ENCODE peak calls at places on chromosomes 7 and 10, in six cellular contexts. One of them, this sample, is unnamed.

GRCh38 chr7:128732521-128733277 is 6.5 kb upstream of the CALU start:
- ATAC-seq in lower lobe of right lung: no peak
- ATAC-seq in esophagus mucosa: no peak
- ATAC-seq in activated CD8-positive, alpha-beta memory T cell treated with anti-CD3 and anti-CD28 coated beads, Interleukin-2, amount 10 ng/mL, durations not matched to agents 7 days and 5 days: no peak
- ATAC-seq in Panc1: no peak
- ATAC-seq in T-cell: no peak
- ATAC-seq in this sample: peak; percentile 34

GRCh38 chr7:101740981-101741725 is 76.3 kb upstream of the CUX1 start:
- ATAC-seq in lower lobe of right lung: no peak
- ATAC-seq in esophagus mucosa: no peak
- ATAC-seq in activated CD8-positive, alpha-beta memory T cell treated with anti-CD3 and anti-CD28 coated beads, Interleukin-2, amount 10 ng/mL, durations not matched to agents 7 days and 5 days: peak; percentile 61
- ATAC-seq in Panc1: no peak
- ATAC-seq in T-cell: peak; percentile 61
- ATAC-seq in this sample: no peak

GRCh38 chr10:72802291-72803118 is 91.0 kb upstream of the OIT3 start:
- ATAC-seq in lower lobe of right lung: no peak
- ATAC-seq in esophagus mucosa: no peak
- ATAC-seq in activated CD8-positive, alpha-beta memory T cell treated with anti-CD3 and anti-CD28 coated beads, Interleukin-2, amount 10 ng/mL, durations not matched to agents 7 days and 5 days: no peak
- ATAC-seq in Panc1: no peak
- ATAC-seq in T-cell: no peak
- ATAC-seq in this sample: peak; percentile 88

GRCh38 chr7:83947260-83947659 is 247.3 kb downstream of the SEMA3A start:
- ATAC-seq in lower lobe of right lung: peak; percentile 69
- ATAC-seq in esophagus mucosa: no peak
- ATAC-seq in activated CD8-positive, alpha-beta memory T cell treated with anti-CD3 and anti-CD28 coated beads, Interleukin-2, amount 10 ng/mL, durations not matched to agents 7 days and 5 days: no peak
- ATAC-seq in Panc1: no peak
- ATAC-seq in T-cell: no peak
- ATAC-seq in this sample: peak; percentile 83

GRCh38 chr10:124688889-124689670 is 55.1 kb downstream of the FAM53B start:
- ATAC-seq in lower lobe of right lung: peak; percentile 52
- ATAC-seq in esophagus mucosa: peak; percentile 62
- ATAC-seq in activated CD8-positive, alpha-beta memory T cell treated with anti-CD3 and anti-CD28 coated beads, Interleukin-2, amount 10 ng/mL, durations not matched to agents 7 days and 5 days: peak; percentile 95
- ATAC-seq in Panc1: no peak
- ATAC-seq in T-cell: peak; percentile 80
- ATAC-seq in this sample: no peak

GRCh38 chr10:102608487-102608886 is 35.8 kb upstream of the TRIM8 start:
- ATAC-seq in lower lobe of right lung: no peak
- ATAC-seq in esophagus mucosa: no peak
- ATAC-seq in activated CD8-positive, alpha-beta memory T cell treated with anti-CD3 and anti-CD28 coated beads, Interleukin-2, amount 10 ng/mL, durations not matched to agents 7 days and 5 days: no peak
- ATAC-seq in Panc1: no peak
- ATAC-seq in T-cell: no peak
- ATAC-seq in this sample: no peak

GRCh38 chr7:107149863-107150262 is 18.9 kb upstream of the HBP1 start:
- ATAC-seq in lower lobe of right lung: no peak
- ATAC-seq in esophagus mucosa: no peak
- ATAC-seq in activated CD8-positive, alpha-beta memory T cell treated with anti-CD3 and anti-CD28 coated beads, Interleukin-2, amount 10 ng/mL, durations not matched to agents 7 days and 5 days: no peak
- ATAC-seq in Panc1: no peak
- ATAC-seq in T-cell: no peak
- ATAC-seq in this sample: no peak

GRCh38 chr7:104231054-104232046 is 23.5 kb upstream of the ORC5 start:
- ATAC-seq in lower lobe of right lung: peak; percentile 85
- ATAC-seq in esophagus mucosa: peak; percentile 63
- ATAC-seq in activated CD8-positive, alpha-beta memory T cell treated with anti-CD3 and anti-CD28 coated beads, Interleukin-2, amount 10 ng/mL, durations not matched to agents 7 days and 5 days: peak; percentile 76
- ATAC-seq in Panc1: peak; percentile 98
- ATAC-seq in T-cell: peak; percentile 63
- ATAC-seq in this sample: peak; percentile 100

GRCh38 chr10:97475936-97476594 is 22.2 kb downstream of the MMS19 start:
- ATAC-seq in lower lobe of right lung: peak; percentile 89
- ATAC-seq in esophagus mucosa: peak; percentile 71
- ATAC-seq in activated CD8-positive, alpha-beta memory T cell treated with anti-CD3 and anti-CD28 coated beads, Interleukin-2, amount 10 ng/mL, durations not matched to agents 7 days and 5 days: no peak
- ATAC-seq in Panc1: no peak
- ATAC-seq in T-cell: no peak
- ATAC-seq in this sample: no peak

GRCh38 chr7:28725045-28725630 is 233.0 kb downstream of the TRIL start:
- ATAC-seq in lower lobe of right lung: no peak
- ATAC-seq in esophagus mucosa: no peak
- ATAC-seq in activated CD8-positive, alpha-beta memory T cell treated with anti-CD3 and anti-CD28 coated beads, Interleukin-2, amount 10 ng/mL, durations not matched to agents 7 days and 5 days: no peak
- ATAC-seq in Panc1: no peak
- ATAC-seq in T-cell: no peak
- ATAC-seq in this sample: no peak

GRCh38 chr10:67550042-67550441 is 146.0 kb downstream of the CTNNA3 start:
- ATAC-seq in lower lobe of right lung: no peak
- ATAC-seq in esophagus mucosa: no peak
- ATAC-seq in activated CD8-positive, alpha-beta memory T cell treated with anti-CD3 and anti-CD28 coated beads, Interleukin-2, amount 10 ng/mL, durations not matched to agents 7 days and 5 days: no peak
- ATAC-seq in Panc1: no peak
- ATAC-seq in T-cell: no peak
- ATAC-seq in this sample: no peak

GRCh38 chr10:73218466-73219191 is 28.4 kb downstream of the DNAJC9 start:
- ATAC-seq in lower lobe of right lung: no peak
- ATAC-seq in esophagus mucosa: no peak
- ATAC-seq in activated CD8-positive, alpha-beta memory T cell treated with anti-CD3 and anti-CD28 coated beads, Interleukin-2, amount 10 ng/mL, durations not matched to agents 7 days and 5 days: no peak
- ATAC-seq in Panc1: no peak
- ATAC-seq in T-cell: no peak
- ATAC-seq in this sample: peak; percentile 52

GRCh38 chr10:11931038-11931437 is 107.9 kb downstream of the PROSER2 start:
- ATAC-seq in lower lobe of right lung: peak; percentile 46
- ATAC-seq in esophagus mucosa: no peak
- ATAC-seq in activated CD8-positive, alpha-beta memory T cell treated with anti-CD3 and anti-CD28 coated beads, Interleukin-2, amount 10 ng/mL, durations not matched to agents 7 days and 5 days: no peak
- ATAC-seq in Panc1: no peak
- ATAC-seq in T-cell: no peak
- ATAC-seq in this sample: no peak

GRCh38 chr10:73073627-73074026 is 23.0 kb downstream of the P4HA1 start:
- ATAC-seq in lower lobe of right lung: no peak
- ATAC-seq in esophagus mucosa: no peak
- ATAC-seq in activated CD8-positive, alpha-beta memory T cell treated with anti-CD3 and anti-CD28 coated beads, Interleukin-2, amount 10 ng/mL, durations not matched to agents 7 days and 5 days: no peak
- ATAC-seq in Panc1: no peak
- ATAC-seq in T-cell: no peak
- ATAC-seq in this sample: no peak

GRCh38 chr7:105963038-105963667 is at the start of gene CDHR3:
- ATAC-seq in lower lobe of right lung: peak; percentile 96
- ATAC-seq in esophagus mucosa: no peak
- ATAC-seq in activated CD8-positive, alpha-beta memory T cell treated with anti-CD3 and anti-CD28 coated beads, Interleukin-2, amount 10 ng/mL, durations not matched to agents 7 days and 5 days: no peak
- ATAC-seq in Panc1: no peak
- ATAC-seq in T-cell: no peak
- ATAC-seq in this sample: no peak

GRCh38 chr7:11557627-11558026 is 274.4 kb downstream of the THSD7A start:
- ATAC-seq in lower lobe of right lung: peak; percentile 51
- ATAC-seq in esophagus mucosa: no peak
- ATAC-seq in activated CD8-positive, alpha-beta memory T cell treated with anti-CD3 and anti-CD28 coated beads, Interleukin-2, amount 10 ng/mL, durations not matched to agents 7 days and 5 days: no peak
- ATAC-seq in Panc1: no peak
- ATAC-seq in T-cell: no peak
- ATAC-seq in this sample: no peak

GRCh38 chr10:12162927-12163326 is 32.8 kb downstream of the NUDT5 start:
- ATAC-seq in lower lobe of right lung: no peak
- ATAC-seq in esophagus mucosa: no peak
- ATAC-seq in activated CD8-positive, alpha-beta memory T cell treated with anti-CD3 and anti-CD28 coated beads, Interleukin-2, amount 10 ng/mL, durations not matched to agents 7 days and 5 days: no peak
- ATAC-seq in Panc1: no peak
- ATAC-seq in T-cell: no peak
- ATAC-seq in this sample: no peak

GRCh38 chr7:63900394-63901203 is 98.0 kb upstream of the ZNF722 start:
- ATAC-seq in lower lobe of right lung: peak; percentile 100
- ATAC-seq in esophagus mucosa: peak; percentile 100
- ATAC-seq in activated CD8-positive, alpha-beta memory T cell treated with anti-CD3 and anti-CD28 coated beads, Interleukin-2, amount 10 ng/mL, durations not matched to agents 7 days and 5 days: peak; percentile 95
- ATAC-seq in Panc1: peak; percentile 96
- ATAC-seq in T-cell: peak; percentile 93
- ATAC-seq in this sample: peak; percentile 98

GRCh38 chr7:4744391-4745264 is 30.8 kb upstream of the AP5Z1 start:
- ATAC-seq in lower lobe of right lung: peak; percentile 96
- ATAC-seq in esophagus mucosa: peak; percentile 95
- ATAC-seq in activated CD8-positive, alpha-beta memory T cell treated with anti-CD3 and anti-CD28 coated beads, Interleukin-2, amount 10 ng/mL, durations not matched to agents 7 days and 5 days: peak; percentile 81
- ATAC-seq in Panc1: peak; percentile 95
- ATAC-seq in T-cell: peak; percentile 77
- ATAC-seq in this sample: peak; percentile 76

GRCh38 chr10:79185796-79186374 is 117.1 kb downstream of the ZMIZ1 start:
- ATAC-seq in lower lobe of right lung: no peak
- ATAC-seq in esophagus mucosa: no peak
- ATAC-seq in activated CD8-positive, alpha-beta memory T cell treated with anti-CD3 and anti-CD28 coated beads, Interleukin-2, amount 10 ng/mL, durations not matched to agents 7 days and 5 days: no peak
- ATAC-seq in Panc1: no peak
- ATAC-seq in T-cell: no peak
- ATAC-seq in this sample: no peak

GRCh38 chr7:452230-452751 is 67.4 kb downstream of the PDGFA start:
- ATAC-seq in lower lobe of right lung: peak; percentile 44
- ATAC-seq in esophagus mucosa: no peak
- ATAC-seq in activated CD8-positive, alpha-beta memory T cell treated with anti-CD3 and anti-CD28 coated beads, Interleukin-2, amount 10 ng/mL, durations not matched to agents 7 days and 5 days: no peak
- ATAC-seq in Panc1: peak; percentile 17
- ATAC-seq in T-cell: no peak
- ATAC-seq in this sample: no peak

GRCh38 chr10:97129666-97130065 is 56.1 kb downstream of the SLIT1 start:
- ATAC-seq in lower lobe of right lung: peak; percentile 86
- ATAC-seq in esophagus mucosa: no peak
- ATAC-seq in activated CD8-positive, alpha-beta memory T cell treated with anti-CD3 and anti-CD28 coated beads, Interleukin-2, amount 10 ng/mL, durations not matched to agents 7 days and 5 days: no peak
- ATAC-seq in Panc1: no peak
- ATAC-seq in T-cell: no peak
- ATAC-seq in this sample: no peak

GRCh38 chr10:125171402-125172316 is 11.3 kb upstream of the CTBP2 start:
- ATAC-seq in lower lobe of right lung: no peak
- ATAC-seq in esophagus mucosa: no peak
- ATAC-seq in activated CD8-positive, alpha-beta memory T cell treated with anti-CD3 and anti-CD28 coated beads, Interleukin-2, amount 10 ng/mL, durations not matched to agents 7 days and 5 days: no peak
- ATAC-seq in Panc1: peak; percentile 46
- ATAC-seq in T-cell: no peak
- ATAC-seq in this sample: no peak

GRCh38 chr7:45107356-45107755 is 4.1 kb downstream of the TBRG4 start:
- ATAC-seq in lower lobe of right lung: no peak
- ATAC-seq in esophagus mucosa: no peak
- ATAC-seq in activated CD8-positive, alpha-beta memory T cell treated with anti-CD3 and anti-CD28 coated beads, Interleukin-2, amount 10 ng/mL, durations not matched to agents 7 days and 5 days: no peak
- ATAC-seq in Panc1: no peak
- ATAC-seq in T-cell: no peak
- ATAC-seq in this sample: no peak

GRCh38 chr10:69684020-69684980 is 54.3 kb downstream of the FAM241B start:
- ATAC-seq in lower lobe of right lung: peak; percentile 89
- ATAC-seq in esophagus mucosa: peak; percentile 91
- ATAC-seq in activated CD8-positive, alpha-beta memory T cell treated with anti-CD3 and anti-CD28 coated beads, Interleukin-2, amount 10 ng/mL, durations not matched to agents 7 days and 5 days: no peak
- ATAC-seq in Panc1: no peak
- ATAC-seq in T-cell: no peak
- ATAC-seq in this sample: peak; percentile 23

GRCh38 chr10:77756319-77757232 is 119.0 kb upstream of the KCNMA1 start:
- ATAC-seq in lower lobe of right lung: no peak
- ATAC-seq in esophagus mucosa: no peak
- ATAC-seq in activated CD8-positive, alpha-beta memory T cell treated with anti-CD3 and anti-CD28 coated beads, Interleukin-2, amount 10 ng/mL, durations not matched to agents 7 days and 5 days: no peak
- ATAC-seq in Panc1: peak; percentile 96
- ATAC-seq in T-cell: no peak
- ATAC-seq in this sample: peak; percentile 98

GRCh38 chr10:5527332-5528200 is 2.8 kb downstream of the CALML3 start:
- ATAC-seq in lower lobe of right lung: no peak
- ATAC-seq in esophagus mucosa: peak; percentile 18
- ATAC-seq in activated CD8-positive, alpha-beta memory T cell treated with anti-CD3 and anti-CD28 coated beads, Interleukin-2, amount 10 ng/mL, durations not matched to agents 7 days and 5 days: no peak
- ATAC-seq in Panc1: no peak
- ATAC-seq in T-cell: no peak
- ATAC-seq in this sample: no peak

GRCh38 chr7:136931169-136931867 is 62.9 kb downstream of the CHRM2 start:
- ATAC-seq in lower lobe of right lung: no peak
- ATAC-seq in esophagus mucosa: no peak
- ATAC-seq in activated CD8-positive, alpha-beta memory T cell treated with anti-CD3 and anti-CD28 coated beads, Interleukin-2, amount 10 ng/mL, durations not matched to agents 7 days and 5 days: no peak
- ATAC-seq in Panc1: no peak
- ATAC-seq in T-cell: no peak
- ATAC-seq in this sample: no peak

GRCh38 chr10:8438603-8439002 is 384.1 kb downstream of the GATA3 start:
- ATAC-seq in lower lobe of right lung: no peak
- ATAC-seq in esophagus mucosa: no peak
- ATAC-seq in activated CD8-positive, alpha-beta memory T cell treated with anti-CD3 and anti-CD28 coated beads, Interleukin-2, amount 10 ng/mL, durations not matched to agents 7 days and 5 days: peak; percentile 86
- ATAC-seq in Panc1: no peak
- ATAC-seq in T-cell: peak; percentile 92
- ATAC-seq in this sample: no peak

GRCh38 chr10:116947838-116948529 is 57.0 kb downstream of the SHTN1 start:
- ATAC-seq in lower lobe of right lung: peak; percentile 76
- ATAC-seq in esophagus mucosa: peak; percentile 15
- ATAC-seq in activated CD8-positive, alpha-beta memory T cell treated with anti-CD3 and anti-CD28 coated beads, Interleukin-2, amount 10 ng/mL, durations not matched to agents 7 days and 5 days: no peak
- ATAC-seq in Panc1: peak; percentile 81
- ATAC-seq in T-cell: no peak
- ATAC-seq in this sample: peak; percentile 48

GRCh38 chr7:28922618-28923331 is 35.4 kb downstream of the TRIL start:
- ATAC-seq in lower lobe of right lung: peak; percentile 88
- ATAC-seq in esophagus mucosa: peak; percentile 51
- ATAC-seq in activated CD8-positive, alpha-beta memory T cell treated with anti-CD3 and anti-CD28 coated beads, Interleukin-2, amount 10 ng/mL, durations not matched to agents 7 days and 5 days: peak; percentile 42
- ATAC-seq in Panc1: no peak
- ATAC-seq in T-cell: peak; percentile 45
- ATAC-seq in this sample: peak; percentile 81

GRCh38 chr7:130521552-130521951 is 29.7 kb downstream of the MEST start:
- ATAC-seq in lower lobe of right lung: no peak
- ATAC-seq in esophagus mucosa: no peak
- ATAC-seq in activated CD8-positive, alpha-beta memory T cell treated with anti-CD3 and anti-CD28 coated beads, Interleukin-2, amount 10 ng/mL, durations not matched to agents 7 days and 5 days: no peak
- ATAC-seq in Panc1: no peak
- ATAC-seq in T-cell: no peak
- ATAC-seq in this sample: no peak

GRCh38 chr10:7243873-7244272 is 167.0 kb downstream of the SFMBT2 start:
- ATAC-seq in lower lobe of right lung: no peak
- ATAC-seq in esophagus mucosa: no peak
- ATAC-seq in activated CD8-positive, alpha-beta memory T cell treated with anti-CD3 and anti-CD28 coated beads, Interleukin-2, amount 10 ng/mL, durations not matched to agents 7 days and 5 days: peak; percentile 79
- ATAC-seq in Panc1: no peak
- ATAC-seq in T-cell: peak; percentile 63
- ATAC-seq in this sample: no peak

GRCh38 chr7:33666526-33666925 is 238.8 kb upstream of the BMPER start:
- ATAC-seq in lower lobe of right lung: no peak
- ATAC-seq in esophagus mucosa: no peak
- ATAC-seq in activated CD8-positive, alpha-beta memory T cell treated with anti-CD3 and anti-CD28 coated beads, Interleukin-2, amount 10 ng/mL, durations not matched to agents 7 days and 5 days: no peak
- ATAC-seq in Panc1: no peak
- ATAC-seq in T-cell: no peak
- ATAC-seq in this sample: no peak

GRCh38 chr10:96261930-96262329 is 9.4 kb downstream of the BLNK start:
- ATAC-seq in lower lobe of right lung: no peak
- ATAC-seq in esophagus mucosa: no peak
- ATAC-seq in activated CD8-positive, alpha-beta memory T cell treated with anti-CD3 and anti-CD28 coated beads, Interleukin-2, amount 10 ng/mL, durations not matched to agents 7 days and 5 days: no peak
- ATAC-seq in Panc1: no peak
- ATAC-seq in T-cell: no peak
- ATAC-seq in this sample: no peak

GRCh38 chr7:73973091-73973490 is 54.9 kb upstream of the ELN start:
- ATAC-seq in lower lobe of right lung: no peak
- ATAC-seq in esophagus mucosa: peak; percentile 41
- ATAC-seq in activated CD8-positive, alpha-beta memory T cell treated with anti-CD3 and anti-CD28 coated beads, Interleukin-2, amount 10 ng/mL, durations not matched to agents 7 days and 5 days: no peak
- ATAC-seq in Panc1: no peak
- ATAC-seq in T-cell: no peak
- ATAC-seq in this sample: no peak